ENCODE peak calls at places on chromosome 3, in six cellular contexts. B, P, D, W, O and X are unnamed samples.

GRCh38 chr3:112059497-112059896 is 25.0 kb downstream of the TMPRSS7 start:
- DNase-seq in D (no peak), B (no peak), O (no peak), W (no peak), P (no peak), X (no peak)

GRCh38 chr3:123780656-123781055 is 103.5 kb downstream of the MYLK start:
- DNase-seq in B (no peak), O (no peak), P (no peak), W (no peak), D (no peak), X (no peak)

GRCh38 chr3:27633224-27633545 is 88.9 kb downstream of the EOMES start:
- DNase-seq in O (no peak), B (peak), W (no peak), P (no peak), D (no peak), X (no peak)

GRCh38 chr3:169686874-169687273 is 23.4 kb upstream of the MECOM start:
- DNase-seq in W (no peak), P (no peak), B (no peak), D (no peak), O (no peak), X (no peak)

GRCh38 chr3:38226273-38226672 is 39.3 kb upstream of the SLC22A13 start:
- DNase-seq in B (peak), O (no peak), D (no peak), W (no peak), P (no peak), X (no peak)

GRCh38 chr3:114221165-114221880 is 16.1 kb downstream of the ZNF80 start:
- DNase-seq in B (no peak), D (no peak), W (no peak), O (peak), P (no peak), X (peak)

GRCh38 chr3:5123937-5124336 is 1.8 kb downstream of the ARL8B start:
- DNase-seq in B (no peak), O (no peak), D (no peak), W (no peak), P (no peak), X (no peak)

GRCh38 chr3:24640330-24640877 is 145.8 kb upstream of the THRB start:
- DNase-seq in B (peak), D (no peak), P (no peak), W (no peak), O (no peak), X (no peak)

GRCh38 chr3:43757613-43758012 is 66.9 kb downstream of the ABHD5 start:
- DNase-seq in W (no peak), D (no peak), P (no peak), O (no peak), B (no peak), X (no peak)

GRCh38 chr3:94293793-94294195 is 230.9 kb downstream of the NSUN3 start:
- DNase-seq in W (no peak), B (no peak), D (no peak), O (no peak), P (no peak), X (no peak)

GRCh38 chr3:124277516-124277890 is 285.6 kb upstream of the ROPN1 start:
- DNase-seq in B (peak), D (no peak), P (no peak), O (no peak), W (no peak), X (no peak)

GRCh38 chr3:149378420-149379388 is 1.3 kb upstream of the TM4SF1 start:
- DNase-seq in W (no peak), D (no peak), O (no peak), B (no peak), P (no peak), X (no peak)

GRCh38 chr3:32480596-32480995 is 22.1 kb downstream of the CMTM6 start:
- DNase-seq in O (no peak), B (no peak), D (no peak), P (no peak), W (no peak), X (no peak)

GRCh38 chr3:119636194-119636593 is 24.2 kb downstream of the POPDC2 start:
- DNase-seq in W (no peak), D (no peak), P (no peak), O (no peak), B (no peak), X (no peak)

GRCh38 chr3:78277793-78278192 is 1237.9 kb downstream of the ROBO2 start:
- DNase-seq in O (no peak), D (no peak), W (no peak), P (no peak), B (no peak), X (no peak)

GRCh38 chr3:195548046-195548445 is 4.9 kb upstream of the PPP1R2 start:
- DNase-seq in P (no peak), D (no peak), O (no peak), B (no peak), W (no peak), X (no peak)